ENCODE peak calls at places on chromosomes 16 and 17, in four cellular contexts. V is H54, Z is SHP77 treated with DMSO at 0.1 percent for 48 hours, U is M059J. F is an unnamed sample.

GRCh38 chr16:72829846-72830620 is 217.9 kb downstream of the ZFHX3 start:
- DNase-seq in V (no peak), U (peak), Z (no peak), F (no peak)

GRCh38 chr16:49092704-49093103 is 188.9 kb downstream of the CBLN1 start:
- DNase-seq in U (no peak), Z (no peak), V (no peak), F (no peak)

GRCh38 chr17:41974658-41975057 is 8.1 kb downstream of the CNP start:
- DNase-seq in U (no peak), Z (no peak), V (no peak), F (no peak)

GRCh38 chr16:67543582-67543981 is 15.0 kb downstream of the RIPOR1 start:
- DNase-seq in V (no peak), Z (no peak), U (no peak), F (no peak)

GRCh38 chr17:59620518-59621259 is 994 bp downstream of the CLTC start:
- DNase-seq in Z (peak), U (peak), V (peak), F (peak)

GRCh38 chr16:23060458-23061320 is 88.6 kb downstream of the USP31 start:
- DNase-seq in V (no peak), Z (peak), U (peak), F (peak)

GRCh38 chr16:66832661-66833305 is 2.0 kb upstream of the NAE1 start:
- DNase-seq in V (no peak), Z (no peak), U (peak), F (no peak)

GRCh38 chr16:56741399-56741798 is 11.5 kb downstream of the NUP93 start:
- DNase-seq in Z (no peak), U (no peak), V (no peak), F (no peak)

GRCh38 chr16:3142770-3143169 is 7.9 kb downstream of the ZNF213 start:
- DNase-seq in Z (no peak), U (no peak), V (no peak), F (no peak)

GRCh38 chr17:15261818-15262290 is 3.3 kb downstream of the PMP22 start:
- DNase-seq in U (peak), Z (no peak), V (no peak), F (no peak)

GRCh38 chr17:79799174-79799537 is 2.3 kb upstream of the CBX8 start:
- DNase-seq in U (no peak), V (no peak), Z (no peak), F (no peak)

GRCh38 chr17:19248149-19248922 is 11.2 kb downstream of the EPN2 start:
- DNase-seq in V (no peak), U (no peak), Z (no peak), F (no peak)

GRCh38 chr16:65283238-65283651 is 161.4 kb upstream of the CDH11 start:
- DNase-seq in U (peak), Z (no peak), V (no peak), F (no peak)

GRCh38 chr16:11448796-11449416 is 103.6 kb downstream of the RMI2 start:
- DNase-seq in Z (no peak), V (no peak), U (no peak), F (no peak)

GRCh38 chr16:27387724-27388123 is 14.2 kb upstream of the IL21R start:
- DNase-seq in U (no peak), Z (no peak), V (no peak), F (no peak)

GRCh38 chr17:76385892-76386786 is 1.7 kb downstream of the SPHK1 start:
- DNase-seq in Z (peak), V (peak), U (peak), F (peak)

GRCh38 chr17:46013502-46014165 is 14.6 kb downstream of the STH start:
- DNase-seq in Z (no peak), U (peak), V (no peak), F (no peak)

F was measured in HCT116.